ENCODE peak calls at places on chromosome 3, in six cellular contexts. Z is coronary artery; U is AG04450; F is heart right ventricle; A is Panc1; R is CD4-positive, alpha-beta T cell. H is an unnamed sample.

GRCh38 chr3:118938183-118938961 is 96.3 kb downstream of the IGSF11 start:
- DNase-seq in Z (no peak), U (no peak), F (no peak), A (no peak), R (no peak), H (no peak)

GRCh38 chr3:25747033-25747432 is 36.2 kb downstream of the NGLY1 start:
- DNase-seq in Z (no peak), U (no peak), F (no peak), A (no peak), R (no peak), H (peak; percentile 46)

GRCh38 chr3:25547928-25548327 is 116.8 kb downstream of the TOP2B start:
- DNase-seq in Z (no peak), U (no peak), F (no peak), A (no peak), R (no peak), H (no peak)

GRCh38 chr3:106826861-106827311 is 550.4 kb upstream of the CCDC54 start:
- DNase-seq in Z (no peak), U (no peak), F (no peak), A (no peak), R (no peak), H (no peak)

GRCh38 chr3:23668430-23668904 is 137.3 kb upstream of the UBE2E1 start:
- DNase-seq in Z (no peak), U (peak; percentile 60), F (no peak), A (peak; percentile 82), R (no peak), H (no peak)

GRCh38 chr3:28575100-28575747 is 226.6 kb upstream of the AZI2 start:
- DNase-seq in Z (no peak), U (no peak), F (peak; percentile 25), A (no peak), R (no peak), H (no peak)

GRCh38 chr3:134711284-134711683 is 60.5 kb upstream of the KY start:
- DNase-seq in Z (no peak), U (no peak), F (no peak), A (no peak), R (no peak), H (no peak)

GRCh38 chr3:51686512-51687215 is 15.6 kb downstream of the TEX264 start:
- DNase-seq in Z (no peak), U (no peak), F (peak; percentile 67), A (no peak), R (peak; percentile 84), H (no peak)

GRCh38 chr3:171345112-171345843 is 114.9 kb downstream of the TNIK start:
- DNase-seq in Z (no peak), U (no peak), F (no peak), A (no peak), R (no peak), H (no peak)

GRCh38 chr3:4680881-4681300 is 187.7 kb downstream of the ITPR1 start:
- DNase-seq in Z (no peak), U (no peak), F (no peak), A (no peak), R (no peak), H (no peak)

GRCh38 chr3:60036803-60037202 is 987.0 kb upstream of the CFAP20DC start:
- DNase-seq in Z (no peak), U (no peak), F (no peak), A (no peak), R (no peak), H (no peak)

GRCh38 chr3:25144430-25144829 is 283.6 kb upstream of the RARB start:
- DNase-seq in Z (no peak), U (no peak), F (no peak), A (no peak), R (no peak), H (no peak)

GRCh38 chr3:129016725-129017530 is 15.8 kb downstream of the EFCC1 start:
- DNase-seq in Z (no peak), U (no peak), F (peak; percentile 75), A (no peak), R (peak; percentile 33), H (no peak)

GRCh38 chr3:8345396-8345795 is 156.2 kb upstream of the LMCD1 start:
- DNase-seq in Z (no peak), U (no peak), F (no peak), A (no peak), R (no peak), H (no peak)

GRCh38 chr3:88385090-88385489 is 235.3 kb downstream of the C3orf38 start:
- DNase-seq in Z (no peak), U (no peak), F (no peak), A (no peak), R (no peak), H (no peak)

GRCh38 chr3:116340680-116341216 is 104.5 kb downstream of the LSAMP start:
- DNase-seq in Z (no peak), U (no peak), F (no peak), A (no peak), R (no peak), H (no peak)

GRCh38 chr3:72299823-72300222 is 514.9 kb upstream of the PROK2 start:
- DNase-seq in Z (no peak), U (no peak), F (no peak), A (no peak), R (no peak), H (no peak)

GRCh38 chr3:131960324-131960723 is 74.5 kb downstream of the CPNE4 start:
- DNase-seq in Z (no peak), U (peak; percentile 6), F (no peak), A (no peak), R (no peak), H (no peak)

GRCh38 chr3:54994026-54994626 is 66.3 kb upstream of the LRTM1 start:
- DNase-seq in Z (no peak), U (no peak), F (no peak), A (no peak), R (no peak), H (no peak)

GRCh38 chr3:67362686-67363085 is 291.7 kb downstream of the SUCLG2 start:
- DNase-seq in Z (no peak), U (no peak), F (no peak), A (no peak), R (no peak), H (peak; percentile 40)

GRCh38 chr3:44066806-44067205 is 174.9 kb upstream of the TOPAZ1 start:
- DNase-seq in Z (no peak), U (no peak), F (no peak), A (no peak), R (no peak), H (no peak)

GRCh38 chr3:121995190-121996137 is 26.6 kb downstream of the ILDR1 start:
- DNase-seq in Z (no peak), U (peak; percentile 11), F (peak; percentile 22), A (peak; percentile 15), R (no peak), H (peak; percentile 89)

GRCh38 chr3:133829310-133829707 is 23.7 kb downstream of the SRPRB start:
- DNase-seq in Z (no peak), U (no peak), F (no peak), A (no peak), R (no peak), H (no peak)

GRCh38 chr3:197293605-197294237 is 4.7 kb downstream of the DLG1 start:
- DNase-seq in Z (no peak), U (no peak), F (no peak), A (no peak), R (no peak), H (no peak)

GRCh38 chr3:168025076-168025475 is 70.6 kb downstream of the GOLIM4 start:
- DNase-seq in Z (no peak), U (no peak), F (no peak), A (no peak), R (no peak), H (no peak)
- H3K27ac ChIP-seq in Z (no peak overlapping the region), U (peak overlapping the region; percentile 77), F (peak overlapping the region; percentile 70), A (no peak overlapping the region), R (no peak overlapping the region), H (peak overlapping the region; percentile 5)

GRCh38 chr3:150627557-150627956 is 24.4 kb downstream of the SELENOT start:
- DNase-seq in Z (no peak), U (peak; percentile 26), F (no peak), A (no peak), R (no peak), H (no peak)
- H3K27ac ChIP-seq in Z (no peak overlapping the region), U (no peak overlapping the region), F (no peak overlapping the region), A (no peak overlapping the region), R (no peak overlapping the region), H (no peak overlapping the region)

GRCh38 chr3:18667552-18667951 is 242.4 kb upstream of the SATB1 start:
- DNase-seq in Z (no peak), U (no peak), F (no peak), A (no peak), R (no peak), H (no peak)
- H3K27ac ChIP-seq in Z (no peak overlapping the region), U (no peak overlapping the region), F (no peak overlapping the region), A (no peak overlapping the region), R (no peak overlapping the region), H (no peak overlapping the region)

GRCh38 chr3:113231827-113232253 is 20.5 kb downstream of the BOC start:
- DNase-seq in Z (no peak), U (no peak), F (no peak), A (peak; percentile 61), R (no peak), H (peak; percentile 63)

GRCh38 chr3:113227146-113227545 is 15.8 kb downstream of the BOC start:
- DNase-seq in Z (no peak), U (no peak), F (no peak), A (no peak), R (no peak), H (no peak)

GRCh38 chr3:113226491-113226890 is 15.1 kb downstream of the BOC start:
- DNase-seq in Z (no peak), U (no peak), F (no peak), A (no peak), R (no peak), H (no peak)

GRCh38 chr3:113231391-113231790 is 20.0 kb downstream of the BOC start:
- DNase-seq in Z (no peak), U (no peak), F (no peak), A (no peak), R (no peak), H (peak; percentile 27)

GRCh38 chr3:113228969-113229368 is 17.6 kb downstream of the BOC start:
- DNase-seq in Z (no peak), U (no peak), F (no peak), A (no peak), R (no peak), H (no peak)
- H3K27ac ChIP-seq in Z (no peak overlapping the region), U (no peak overlapping the region), F (no peak overlapping the region), A (no peak overlapping the region), R (no peak overlapping the region), H (no peak overlapping the region)

GRCh38 chr3:195583831-195584542 is at the start of gene APOD:
- DNase-seq in Z (no peak), U (no peak), F (peak; percentile 57), A (no peak), R (no peak), H (peak; percentile 10)
- H3K27ac ChIP-seq in Z (peak within 1 kb of the TSS; percentile 65), U (no peak within 1 kb of the TSS), F (peak within 1 kb of the TSS; percentile 83), A (no peak within 1 kb of the TSS), R (no peak within 1 kb of the TSS), H (peak within 1 kb of the TSS; percentile 22)

DNA sequence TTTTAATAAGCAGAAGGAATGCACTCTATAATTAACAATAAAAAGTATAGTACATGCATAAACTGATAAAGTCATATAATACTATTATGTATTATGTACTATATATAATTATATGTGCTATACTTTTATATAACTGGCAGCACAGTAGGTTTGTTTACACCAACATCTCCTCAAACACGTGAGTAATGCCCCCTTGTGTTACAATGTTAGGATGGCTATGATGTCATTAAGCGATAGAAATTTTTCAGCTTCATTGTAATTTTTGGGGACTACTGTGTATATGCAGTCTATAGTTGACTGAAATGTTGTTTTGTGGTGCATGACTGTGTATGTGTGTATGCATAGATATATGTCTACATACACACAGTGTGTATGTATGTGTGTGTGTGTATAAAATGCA is 100.6 kb downstream of the SLMAP start:
- DNase-seq in Z (no peak), U (no peak), F (no peak), A (no peak), R (no peak), H (no peak)
- H3K27ac ChIP-seq in Z (no peak overlapping the region), U (no peak overlapping the region), F (no peak overlapping the region), A (no peak overlapping the region), R (no peak overlapping the region), H (no peak overlapping the region)